ENCODE peak calls at places on chromosomes 2 and 18, in six cellular contexts. N, O, P, Y, R and Z are unnamed samples.

GRCh38 chr2:61419570-61419969 is 51.3 kb downstream of the USP34 start:
- DNase-seq in N (no peak), O (no peak), P (no peak), Y (no peak), R (no peak), Z (no peak)

GRCh38 chr2:112493858-112494648 is 12.1 kb downstream of the TTL start:
- DNase-seq in N (peak), O (no peak), P (peak), Y (peak), R (no peak), Z (peak)

GRCh38 chr2:28096421-28096820 is 205.9 kb downstream of the BABAM2 start:
- DNase-seq in N (peak), O (no peak), P (peak), Y (no peak), R (no peak), Z (no peak)

GRCh38 chr2:237723613-237724012 is 75.0 kb upstream of the RBM44 start:
- DNase-seq in N (peak), O (no peak), P (peak), Y (peak), R (no peak), Z (no peak)

GRCh38 chr2:81598437-81598836 is 1293.9 kb upstream of the LRRTM1 start:
- DNase-seq in N (no peak), O (no peak), P (no peak), Y (peak), R (no peak), Z (no peak)

GRCh38 chr18:22710628-22711380 is 222.3 kb upstream of the RBBP8 start:
- DNase-seq in N (peak), O (peak), P (peak), Y (no peak), R (peak), Z (no peak)

GRCh38 chr2:96251721-96252292 is 14.0 kb downstream of the TMEM127 start:
- DNase-seq in N (peak), O (peak), P (peak), Y (peak), R (no peak), Z (peak)

GRCh38 chr2:147660680-147661079 is 184.1 kb upstream of the ACVR2A start:
- DNase-seq in N (no peak), O (no peak), P (no peak), Y (no peak), R (no peak), Z (no peak)

GRCh38 chr2:199951023-199951422 is 4.3 kb downstream of the TYW5 start:
- DNase-seq in N (no peak), O (no peak), P (no peak), Y (no peak), R (no peak), Z (no peak)

GRCh38 chr2:81389203-81389602 is 1084.7 kb upstream of the LRRTM1 start:
- DNase-seq in N (no peak), O (no peak), P (peak), Y (no peak), R (no peak), Z (no peak)

GRCh38 chr2:92073815-92074548 is 2797.2 kb upstream of the TEKT4 start:
- DNase-seq in N (no peak), O (no peak), P (no peak), Y (no peak), R (no peak), Z (no peak)

GRCh38 chr2:140542627-140543026 is 1588.2 kb downstream of the LRP1B start:
- DNase-seq in N (no peak), O (no peak), P (no peak), Y (no peak), R (no peak), Z (no peak)

GRCh38 chr18:6488956-6489355 is 74.2 kb upstream of the L3MBTL4 start:
- DNase-seq in N (peak), O (no peak), P (no peak), Y (no peak), R (no peak), Z (no peak)

GRCh38 chr18:49021433-49022129 is 70.8 kb upstream of the SMAD7 start:
- DNase-seq in N (peak), O (peak), P (peak), Y (peak), R (peak), Z (peak)

GRCh38 chr2:850429-850828 is 100.2 kb upstream of the SNTG2 start:
- DNase-seq in N (no peak), O (no peak), P (no peak), Y (no peak), R (no peak), Z (no peak)

GRCh38 chr2:884027-884748 is 66.5 kb upstream of the SNTG2 start:
- DNase-seq in N (no peak), O (no peak), P (no peak), Y (no peak), R (no peak), Z (no peak)

GRCh38 chr18:59787998-59788875 is 91.0 kb upstream of the CCBE1 start:
- DNase-seq in N (peak), O (no peak), P (peak), Y (peak), R (no peak), Z (peak)

GRCh38 chr2:158600155-158600802 is 143.5 kb downstream of the PKP4 start:
- DNase-seq in N (peak), O (peak), P (peak), Y (peak), R (no peak), Z (peak)

GRCh38 chr2:30366199-30366691 is 80.8 kb upstream of the LCLAT1 start:
- DNase-seq in N (peak), O (no peak), P (peak), Y (no peak), R (peak), Z (peak)

GRCh38 chr2:152186257-152186656 is 10.7 kb upstream of the STAM2 start:
- DNase-seq in N (peak), O (no peak), P (no peak), Y (no peak), R (no peak), Z (no peak)

GRCh38 chr2:14533106-14533757 is 99.3 kb upstream of the LRATD1 start:
- DNase-seq in N (no peak), O (no peak), P (no peak), Y (no peak), R (no peak), Z (no peak)

GRCh38 chr2:197088694-197089093 is 162.2 kb upstream of the PGAP1 start:
- DNase-seq in N (peak), O (no peak), P (no peak), Y (no peak), R (no peak), Z (no peak)

GRCh38 chr2:43083278-43083677 is 143.1 kb downstream of the ZFP36L2 start:
- DNase-seq in N (no peak), O (no peak), P (peak), Y (no peak), R (no peak), Z (no peak)

GRCh38 chr2:106094101-106094860 is 99.8 kb downstream of the UXS1 start:
- DNase-seq in N (no peak), O (no peak), P (no peak), Y (no peak), R (no peak), Z (no peak)

GRCh38 chr2:11930211-11930761 is 183.9 kb downstream of the LPIN1 start:
- DNase-seq in N (no peak), O (peak), P (no peak), Y (no peak), R (no peak), Z (no peak)

GRCh38 chr2:53708988-53709387 is 58.6 kb upstream of the CHAC2 start:
- DNase-seq in N (no peak), O (no peak), P (no peak), Y (no peak), R (no peak), Z (no peak)

GRCh38 chr2:103887625-103888024 is 966.3 kb upstream of the POU3F3 start:
- DNase-seq in N (no peak), O (no peak), P (no peak), Y (no peak), R (no peak), Z (no peak)
- TF ChIP-seq CTCF in N (no peak), O (no peak), P (no peak), Y (no peak), R (no peak), Z (no peak)

GRCh38 chr2:131039535-131039907 is 53.7 kb downstream of the FAM168B start:
- DNase-seq in N (no peak), O (no peak), P (no peak), Y (no peak), R (no peak), Z (no peak)

GRCh38 chr2:131041402-131042160 is 51.7 kb downstream of the FAM168B start:
- DNase-seq in N (no peak), O (no peak), P (no peak), Y (no peak), R (no peak), Z (no peak)

GRCh38 chr2:131042161-131042775 is 51.0 kb downstream of the FAM168B start:
- DNase-seq in N (no peak), O (no peak), P (no peak), Y (no peak), R (no peak), Z (no peak)

GRCh38 chr2:131039908-131040660 is 53.2 kb downstream of the FAM168B start:
- DNase-seq in N (peak), O (no peak), P (peak), Y (no peak), R (no peak), Z (no peak)

GRCh38 chr2:131040661-131041401 is 52.4 kb downstream of the FAM168B start:
- DNase-seq in N (no peak), O (no peak), P (peak), Y (no peak), R (no peak), Z (no peak)
- TF ChIP-seq CTCF in N (peak), O (no peak), P (peak), Y (no peak), R (no peak), Z (no peak)

DNA sequence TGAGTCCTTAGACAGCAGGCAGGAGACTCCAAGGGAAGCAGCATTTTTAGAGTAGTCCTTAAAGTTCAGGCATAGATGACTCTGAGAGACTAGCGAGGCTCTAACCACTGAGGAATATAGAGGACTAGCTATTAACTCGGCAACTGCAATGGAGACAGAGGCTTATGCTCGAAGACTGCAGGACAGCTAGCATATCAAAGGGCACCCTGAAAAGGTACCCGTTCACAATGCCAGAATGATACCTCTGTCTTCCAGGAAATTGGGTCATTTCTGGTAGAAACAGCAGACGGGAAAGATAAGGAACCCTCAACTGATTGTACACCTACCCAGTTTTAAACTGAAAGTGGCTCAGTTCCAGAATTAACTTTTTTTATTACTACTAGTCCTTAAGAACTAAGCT is 1204.0 kb upstream of the ZEB2 start:
- DNase-seq in N (no peak), O (no peak), P (no peak), Y (no peak), R (no peak), Z (no peak)
- TF ChIP-seq CTCF in N (no peak), O (no peak), P (no peak), Y (no peak), R (no peak), Z (no peak)

GRCh38 chr2:205681836-205682238 is 464 bp upstream of the NRP2 start:
- DNase-seq in N (no peak), O (no peak), P (peak), Y (no peak), R (peak), Z (no peak)
- TF ChIP-seq CTCF in N (no peak), O (no peak), P (no peak), Y (no peak), R (no peak), Z (no peak)

DNA sequence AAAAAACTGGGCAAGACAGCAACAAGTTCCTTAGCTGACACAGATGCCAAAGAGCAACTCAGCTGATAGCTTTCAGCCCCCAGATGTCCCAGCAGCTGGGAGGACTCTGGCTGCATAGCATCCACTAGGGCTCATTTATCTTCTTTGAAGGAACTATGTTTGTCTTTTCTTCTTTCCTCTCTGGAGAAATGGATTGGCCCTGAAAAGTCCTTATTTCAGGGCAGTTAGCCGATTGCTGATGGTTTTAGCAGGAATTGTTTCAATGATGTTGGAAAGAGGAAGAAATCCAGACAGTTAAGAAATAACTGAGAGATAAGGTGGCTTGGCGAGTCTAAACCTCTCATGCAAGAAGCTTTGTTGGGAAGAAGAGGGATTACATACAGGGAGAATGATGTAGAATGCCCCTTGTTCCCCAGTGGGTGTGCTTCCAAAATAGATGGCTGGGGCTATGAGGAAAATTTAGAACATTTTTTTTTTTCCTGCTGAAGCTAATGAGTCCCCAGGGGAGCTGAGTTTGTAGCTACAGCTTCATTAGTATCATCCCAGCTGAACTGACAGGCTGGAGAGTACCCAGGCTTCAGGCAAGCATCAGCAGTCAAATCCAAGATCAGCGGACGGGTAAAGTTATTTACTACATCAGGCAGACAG is 33.6 kb upstream of the SERPINE2 start:
- DNase-seq in N (peak), O (peak), P (peak), Y (no peak), R (no peak), Z (no peak)
- TF ChIP-seq CTCF in N (no peak), O (no peak), P (no peak), Y (no peak), R (no peak), Z (no peak)

GRCh38 chr2:232999354-232999753 is 13.7 kb downstream of the NGEF start:
- DNase-seq in N (no peak), O (no peak), P (no peak), Y (peak), R (no peak), Z (no peak)
- TF ChIP-seq CTCF in N (no peak), O (no peak), P (no peak), Y (no peak), R (no peak), Z (peak)